ENCODE peak calls at places on chromosome 11, in six cellular contexts. E is HCEC 1CT; A is iris pigment epithelial cell; O is astrocyte of the spinal cord; F is CD4-positive, alpha-beta T cell; J is DND-41. Z is an unnamed sample.

GRCh38 chr11:64230985-64231365 is 627 bp downstream of the DNAJC4 start:
- DNase-seq in F (no peak), J (no peak), E (no peak), O (no peak), A (no peak), Z (no peak)

GRCh38 chr11:92393218-92393617 is 168.6 kb downstream of the FAT3 start:
- DNase-seq in E (no peak), F (no peak), A (no peak), O (no peak), J (no peak), Z (no peak)

GRCh38 chr11:7442588-7443215 is 42.6 kb upstream of the OLFML1 start:
- DNase-seq in O (peak; percentile 15), A (peak; percentile 41), J (peak; percentile 66), F (peak; percentile 51), E (peak; percentile 35), Z (peak; percentile 31)

GRCh38 chr11:111635706-111636045 is 33.4 kb downstream of the SIK2 start:
- DNase-seq in O (peak; percentile 89), J (no peak), E (peak; percentile 32), A (peak; percentile 77), F (no peak), Z (peak; percentile 67)

GRCh38 chr11:86676010-86676409 is 3.6 kb upstream of the ME3 start:
- DNase-seq in F (no peak), O (no peak), J (no peak), E (no peak), A (no peak), Z (no peak)

GRCh38 chr11:43842021-43842420 is 38.6 kb upstream of the ALKBH3 start:
- DNase-seq in A (no peak), E (no peak), O (no peak), F (no peak), J (no peak), Z (no peak)

GRCh38 chr11:96412761-96413381 is 23.1 kb downstream of the JRKL start:
- DNase-seq in J (no peak), E (no peak), A (no peak), O (no peak), F (no peak), Z (no peak)

GRCh38 chr11:13878077-13878476 is 84.4 kb upstream of the SPON1 start:
- DNase-seq in E (no peak), F (no peak), A (no peak), O (no peak), J (no peak), Z (no peak)

GRCh38 chr11:117169726-117170125 is 8.8 kb upstream of the SIDT2 start:
- DNase-seq in F (no peak), J (no peak), E (no peak), O (no peak), A (no peak), Z (no peak)

GRCh38 chr11:30758012-30758411 is 171.9 kb upstream of the MPPED2 start:
- DNase-seq in O (no peak), A (peak; percentile 3), F (no peak), J (no peak), E (no peak), Z (peak; percentile 41)

GRCh38 chr11:73288873-73289707 is 17.0 kb downstream of the P2RY6 start:
- DNase-seq in J (peak; percentile 68), E (peak; percentile 42), F (peak; percentile 25), O (peak; percentile 67), A (peak; percentile 79), Z (peak; percentile 65)

GRCh38 chr11:120212259-120212888 is 1.5 kb downstream of the OAF start:
- DNase-seq in F (no peak), A (no peak), E (no peak), J (no peak), O (no peak), Z (peak; percentile 32)

GRCh38 chr11:15288801-15289342 is 174.1 kb downstream of the INSC start:
- DNase-seq in O (no peak), E (no peak), F (no peak), J (no peak), A (no peak), Z (no peak)

GRCh38 chr11:65861533-65862183 is 1.4 kb downstream of the MUS81 start:
- DNase-seq in O (no peak), E (no peak), J (no peak), A (no peak), F (no peak), Z (no peak)

GRCh38 chr11:79060081-79060480 is 380.7 kb downstream of the TENM4 start:
- DNase-seq in E (no peak), O (no peak), F (no peak), A (no peak), J (no peak), Z (no peak)

GRCh38 chr11:12044799-12045198 is 36.4 kb upstream of the DKK3 start:
- DNase-seq in J (no peak), E (no peak), F (no peak), A (no peak), O (no peak), Z (no peak)

GRCh38 chr11:113602483-113602882 is 103.6 kb downstream of the TMPRSS5 start:
- DNase-seq in E (no peak), F (no peak), O (no peak), A (no peak), J (no peak), Z (no peak)

GRCh38 chr11:59625703-59626102 is 10.1 kb upstream of the OSBP start:
- DNase-seq in E (no peak), J (no peak), O (no peak), F (no peak), A (no peak), Z (no peak)

GRCh38 chr11:109785714-109786113 is 307.5 kb upstream of the ZC3H12C start:
- DNase-seq in A (peak; percentile 30), F (no peak), J (no peak), O (peak; percentile 34), E (peak; percentile 24), Z (peak; percentile 39)

GRCh38 chr11:117595440-117595839 is 201.6 kb downstream of the DSCAML1 start:
- DNase-seq in A (no peak), J (no peak), O (no peak), F (no peak), E (no peak), Z (no peak)

Z was measured in IMR-90.